ENCODE peak calls at places on chromosomes 7 and 10, in five cellular contexts. W is heart left ventricle, N is BE2C, A is gastrocnemius medialis, T is heart right ventricle. Q is an unnamed sample.

GRCh38 chr7:102933763-102934162 is 21.0 kb downstream of the LRRC17 start:
- DNase-seq in T (peak; percentile 70), A (no peak), W (peak; percentile 65), N (peak; percentile 70), Q (peak; percentile 89)

GRCh38 chr7:97845622-97846203 is 26.5 kb downstream of the ASNS start:
- DNase-seq in T (no peak), W (no peak), A (no peak), N (no peak), Q (peak; percentile 25)

GRCh38 chr7:94997547-94997946 is 90.2 kb downstream of the PPP1R9A start:
- DNase-seq in W (no peak), A (no peak), N (no peak), T (no peak), Q (no peak)

GRCh38 chr7:45980973-45981372 is 59.9 kb upstream of the IGFBP3 start:
- DNase-seq in W (no peak), N (no peak), A (no peak), T (no peak), Q (peak; percentile 41)

GRCh38 chr7:79421751-79422150 is 31.7 kb downstream of the MAGI2 start:
- DNase-seq in N (no peak), T (no peak), A (no peak), W (no peak), Q (no peak)

GRCh38 chr10:88791924-88792323 is 10.6 kb upstream of the LIPM start:
- DNase-seq in W (no peak), A (no peak), T (no peak), N (peak; percentile 28), Q (peak; percentile 15)

GRCh38 chr7:27901028-27901760 is 161.2 kb downstream of the TAX1BP1 start:
- DNase-seq in W (no peak), N (no peak), A (no peak), T (no peak), Q (peak; percentile 63)

GRCh38 chr7:37504791-37505190 is 56.1 kb upstream of the ELMO1 start:
- DNase-seq in W (no peak), T (no peak), N (no peak), A (no peak), Q (no peak)

GRCh38 chr7:28052933-28053332 is 127.7 kb downstream of the JAZF1 start:
- DNase-seq in A (no peak), N (no peak), T (no peak), W (no peak), Q (peak; percentile 75)

GRCh38 chr7:36677769-36678435 is 46.4 kb downstream of the AOAH start:
- DNase-seq in W (no peak), N (no peak), T (no peak), A (no peak), Q (no peak)

GRCh38 chr10:35058134-35058533 is 32.0 kb downstream of the CUL2 start:
- DNase-seq in A (no peak), T (no peak), W (no peak), N (no peak), Q (peak; percentile 79)

GRCh38 chr10:8061274-8062211 is 7.1 kb downstream of the GATA3 start:
- DNase-seq in T (no peak), A (no peak), N (no peak), W (no peak), Q (no peak)

GRCh38 chr7:151455690-151456089 is 15.7 kb upstream of the CRYGN start:
- DNase-seq in T (no peak), N (no peak), W (no peak), A (no peak), Q (no peak)

DNA sequence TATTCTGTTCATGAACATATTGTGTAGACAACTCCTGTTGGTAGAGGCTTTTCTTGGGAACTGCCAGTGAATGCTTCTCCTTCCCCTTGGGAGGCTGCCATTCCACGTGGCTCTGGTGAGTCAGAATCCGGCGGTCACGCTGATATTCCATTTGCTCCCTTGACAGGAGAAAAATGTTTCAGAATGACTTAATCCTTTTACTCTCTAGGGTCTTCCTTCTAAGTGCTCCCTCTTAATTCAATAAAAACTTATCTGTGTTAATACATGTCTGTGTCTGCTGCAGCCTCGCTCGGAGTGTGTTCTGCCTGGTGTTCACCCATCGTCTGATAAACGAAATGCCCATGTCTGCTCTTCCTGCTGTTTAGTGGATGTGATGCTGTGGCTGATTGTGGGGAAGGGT is 278.6 kb downstream of the ARHGAP12 start:
- DNase-seq in N (peak; percentile 91), T (peak; percentile 90), A (peak; percentile 81), W (peak; percentile 86), Q (no peak)
- H3K4me3 ChIP-seq in N (peak overlapping the region; percentile 29), T (peak overlapping the region; percentile 24), A (peak overlapping the region; percentile 41), W (no peak overlapping the region), Q (no peak overlapping the region)

DNA sequence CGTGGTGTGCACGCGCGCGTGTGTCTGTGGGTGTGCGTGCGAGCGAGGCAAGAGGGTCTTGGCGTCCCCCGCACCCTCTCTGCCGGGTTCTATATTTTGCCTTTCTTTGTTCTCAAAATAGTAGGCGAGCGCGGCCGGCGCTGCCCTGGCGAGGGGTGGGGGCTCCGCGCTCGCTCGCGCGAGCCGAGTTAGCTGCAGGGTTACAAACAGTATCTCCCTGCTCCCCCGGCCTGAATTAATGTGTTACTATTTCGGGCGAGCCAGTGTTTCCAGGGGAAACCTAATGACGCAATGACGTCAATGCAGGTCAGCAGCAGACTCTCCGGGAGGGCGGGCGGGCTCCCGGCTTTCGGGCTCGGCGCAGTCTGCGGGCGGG is 73.8 kb upstream of the LEP start:
- DNase-seq in A (no peak), N (peak; percentile 57), W (peak; percentile 25), T (no peak), Q (peak; percentile 54)
- H3K27me3 ChIP-seq in A (peaks cover 66% of the 10 kb centered on the region), N (peaks cover 29% of the 10 kb centered on the region), W (peaks cover 98% of the 10 kb centered on the region), T (peaks cover 100% of the 10 kb centered on the region), Q (peaks cover 22% of the 10 kb centered on the region)

GRCh38 chr7:48875300-48875916 is 48.9 kb upstream of the CDC14C start:
- DNase-seq in W (peak; percentile 50), A (no peak), N (no peak), T (peak; percentile 31), Q (peak; percentile 52)
- TF ChIP-seq CTCF in W (peak; percentile 48), A (no peak), N (no peak), T (peak; percentile 61), Q (peak; percentile 76)

GRCh38 chr7:1240917-1241509 is 8.3 kb downstream of the UNCX start:
- DNase-seq in N (no peak), T (no peak), W (no peak), A (no peak), Q (no peak)

GRCh38 chr7:1242129-1242572 is 9.5 kb downstream of the UNCX start:
- DNase-seq in A (no peak), N (no peak), T (no peak), W (no peak), Q (no peak)

GRCh38 chr7:1242601-1243289 is 10.1 kb downstream of the UNCX start:
- DNase-seq in N (no peak), A (no peak), W (no peak), T (no peak), Q (no peak)

GRCh38 chr7:1240296-1240820 is 7.7 kb downstream of the UNCX start:
- DNase-seq in W (no peak), T (no peak), A (no peak), N (no peak), Q (no peak)

GRCh38 chr7:1241510-1242128 is 8.9 kb downstream of the UNCX start:
- DNase-seq in N (no peak), W (no peak), A (no peak), T (no peak), Q (no peak)
- H3K4me3 ChIP-seq in N (no peak overlapping the region), W (no peak overlapping the region), A (no peak overlapping the region), T (no peak overlapping the region), Q (no peak overlapping the region)

GRCh38 chr7:50334341-50334994 is 30.0 kb downstream of the IKZF1 start:
- DNase-seq in W (no peak), N (no peak), A (no peak), T (no peak), Q (no peak)

GRCh38 chr7:50336909-50337703 is 32.6 kb downstream of the IKZF1 start:
- DNase-seq in W (no peak), A (no peak), T (no peak), N (no peak), Q (no peak)

GRCh38 chr7:50335230-50335794 is 30.8 kb downstream of the IKZF1 start:
- DNase-seq in A (no peak), W (no peak), N (no peak), T (no peak), Q (no peak)

GRCh38 chr7:50333266-50333665 is 28.8 kb downstream of the IKZF1 start:
- DNase-seq in N (no peak), T (no peak), W (no peak), A (no peak), Q (no peak)

GRCh38 chr7:50335795-50336754 is 31.6 kb downstream of the IKZF1 start:
- DNase-seq in N (peak; percentile 63), T (no peak), A (no peak), W (no peak), Q (no peak)
- H3K27me3 ChIP-seq in N (peaks cover 13% of the 10 kb centered on the region), T (peaks cover 45% of the 10 kb centered on the region), A (no peaks in the 10 kb centered on the region), W (peaks cover 30% of the 10 kb centered on the region), Q (peaks cover 1% of the 10 kb centered on the region)

GRCh38 chr10:19629559-19629958 is 186.7 kb upstream of the PLXDC2 start:
- DNase-seq in T (peak; percentile 70), W (peak; percentile 73), N (no peak), A (peak; percentile 14), Q (no peak)
- TF ChIP-seq CTCF in T (peak; percentile 26), W (peak; percentile 29), N (no peak), A (no peak), Q (no peak)

GRCh38 chr7:116327751-116328150 is 117.4 kb downstream of the TES start:
- DNase-seq in T (no peak), N (no peak), A (no peak), W (no peak), Q (peak; percentile 26)
- H3K4me3 ChIP-seq in T (no peak overlapping the region), N (no peak overlapping the region), A (no peak overlapping the region), W (no peak overlapping the region), Q (no peak overlapping the region)